ENCODE peak calls at places on chromosomes 4 and X, in seven cellular contexts. M is breast epithelium, F is IMR-90, C is esophagus muscularis mucosa, O is transverse colon, P is HCT116, H is Peyer's patch. R is an unnamed sample.
A peak's percentile ranks its signal among the peaks of the same experiment; 100 is the strongest.

GRCh38 chr4:88752754-88753153 is 55.1 kb upstream of the NAP1L5 start:
- DNase-seq in P (no peak), F (no peak), O (no peak), C (no peak), H (no peak), M (no peak), R (no peak)

GRCh38 chr4:78784255-78784654 is 8.1 kb downstream of the BMP2K start:
- DNase-seq in O (no peak), F (peak; percentile 90), H (no peak), P (no peak), M (no peak), C (no peak), R (no peak)

GRCh38 chr4:146442801-146443200 is 78.9 kb downstream of the SLC10A7 start:
- DNase-seq in P (no peak), F (peak; percentile 75), O (no peak), C (no peak), M (no peak), H (no peak), R (no peak)

GRCh38 chr4:122003335-122003734 is 51.5 kb upstream of the TRPC3 start:
- DNase-seq in F (no peak), O (peak; percentile 48), H (peak; percentile 53), C (no peak), P (peak; percentile 42), M (no peak), R (no peak)

GRCh38 chr4:10022346-10023049 is 1.2 kb upstream of the SLC2A9 start:
- DNase-seq in F (no peak), P (no peak), O (no peak), M (peak; percentile 71), H (peak; percentile 41), C (no peak), R (no peak)

GRCh38 chr4:105598044-105598443 is 45.6 kb downstream of the ARHGEF38 start:
- DNase-seq in F (no peak), O (no peak), C (no peak), P (no peak), M (no peak), H (no peak), R (no peak)

GRCh38 chr4:93693141-93693540 is 135.4 kb upstream of the ATOH1 start:
- DNase-seq in C (no peak), F (no peak), H (no peak), O (no peak), M (no peak), P (no peak), R (no peak)

GRCh38 chr4:40736910-40737309 is 12.8 kb upstream of the NSUN7 start:
- DNase-seq in H (no peak), P (peak; percentile 31), C (no peak), O (no peak), M (no peak), F (peak; percentile 22), R (no peak)

GRCh38 chrX:151515233-151515632 is 48.2 kb upstream of the PASD1 start:
- DNase-seq in C (no peak), M (no peak), F (no peak), O (no peak), H (no peak), P (no peak), R (no peak)

GRCh38 chrX:40684092-40684491 is 36.7 kb upstream of the CXorf38 start:
- DNase-seq in C (no peak), F (no peak), H (no peak), O (no peak), P (no peak), M (no peak), R (no peak)

GRCh38 chrX:4710618-4711433 is 997.4 kb upstream of the PRKX start:
- DNase-seq in C (no peak), H (no peak), M (no peak), F (no peak), P (no peak), O (no peak), R (no peak)

GRCh38 chr4:125091031-125091540 is 223.7 kb upstream of the FAT4 start:
- DNase-seq in H (no peak), M (no peak), F (no peak), P (no peak), O (no peak), C (no peak), R (no peak)

GRCh38 chrX:103153661-103154060 is 60.7 kb upstream of the NXF3 start:
- DNase-seq in H (no peak), M (no peak), C (no peak), F (no peak), P (no peak), O (no peak), R (no peak)

GRCh38 chr4:123599061-123599919 is 202.7 kb downstream of the SPRY1 start:
- DNase-seq in C (no peak), M (no peak), O (no peak), P (no peak), H (no peak), F (peak; percentile 53), R (no peak)

GRCh38 chr4:173334891-173335754 is 965 bp upstream of the HMGB2 start:
- DNase-seq in H (peak; percentile 74), M (peak; percentile 26), C (no peak), O (peak; percentile 75), P (peak; percentile 79), F (peak; percentile 70), R (peak; percentile 69)

GRCh38 chr4:26235500-26235899 is 85.3 kb upstream of the RBPJ start:
- DNase-seq in P (no peak), C (no peak), O (peak; percentile 60), F (peak; percentile 75), M (no peak), H (peak; percentile 59), R (peak; percentile 93)

GRCh38 chr4:38993683-38994082 is 38.5 kb downstream of the TMEM156 start:
- DNase-seq in P (peak; percentile 21), F (no peak), O (no peak), C (no peak), H (no peak), M (no peak), R (no peak)

GRCh38 chr4:7622371-7622770 is 187.6 kb upstream of the PSAPL1 start:
- DNase-seq in F (no peak), H (no peak), O (no peak), P (no peak), C (no peak), M (no peak), R (no peak)

GRCh38 chrX:41301438-41301824 is 32.5 kb upstream of the DDX3X start:
- DNase-seq in F (no peak), H (no peak), C (no peak), O (no peak), M (no peak), P (no peak), R (no peak)

GRCh38 chrX:80335062-80335830 is 85.0 kb upstream of the TENT5D start:
- DNase-seq in F (no peak), C (no peak), P (no peak), M (peak; percentile 30), H (peak; percentile 67), O (peak; percentile 64), R (peak; percentile 84)

DNA sequence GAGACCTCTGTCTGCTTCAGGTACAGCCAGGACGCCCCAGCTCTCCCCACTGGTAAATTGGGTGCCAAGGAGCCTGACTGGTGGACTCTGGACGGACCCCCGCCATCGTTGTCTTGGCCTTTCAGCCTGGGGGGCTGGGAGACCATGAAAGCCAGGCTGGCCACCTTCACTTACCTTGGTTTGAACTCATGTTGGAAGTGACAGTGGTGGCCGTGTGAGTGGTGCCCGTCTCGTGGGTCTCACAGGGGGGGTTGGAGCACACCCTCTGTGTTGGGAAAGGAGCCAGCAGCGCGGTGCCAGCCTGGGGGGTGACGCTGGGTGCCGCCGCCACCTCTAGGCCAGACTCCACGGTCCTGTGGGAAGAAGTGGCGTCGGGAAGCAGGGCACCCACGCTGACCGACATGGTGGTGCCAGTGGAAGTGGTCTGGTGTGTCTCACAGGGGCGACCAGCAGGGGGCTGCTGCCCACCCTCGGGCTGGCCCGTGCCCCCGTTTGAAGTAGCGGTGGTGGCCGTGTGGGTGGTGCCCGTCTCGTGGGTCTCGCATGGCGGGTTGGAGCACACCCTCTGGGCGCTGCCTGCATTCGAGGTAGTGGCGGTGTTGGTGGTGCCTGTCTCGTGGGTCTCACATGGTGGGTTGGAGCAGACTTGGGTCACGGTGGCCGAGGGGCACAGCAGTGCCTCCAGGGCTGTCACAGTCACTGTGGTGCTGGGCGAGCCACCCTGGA is 9.6 kb upstream of the RENBP start:
- DNase-seq in H (no peak), M (no peak), C (no peak), O (no peak), F (no peak), P (no peak), R (no peak)
- TF ChIP-seq CTCF in H (no peak), M (no peak), C (no peak), O (no peak), F (no peak), P (no peak), R (no peak)

DNA sequence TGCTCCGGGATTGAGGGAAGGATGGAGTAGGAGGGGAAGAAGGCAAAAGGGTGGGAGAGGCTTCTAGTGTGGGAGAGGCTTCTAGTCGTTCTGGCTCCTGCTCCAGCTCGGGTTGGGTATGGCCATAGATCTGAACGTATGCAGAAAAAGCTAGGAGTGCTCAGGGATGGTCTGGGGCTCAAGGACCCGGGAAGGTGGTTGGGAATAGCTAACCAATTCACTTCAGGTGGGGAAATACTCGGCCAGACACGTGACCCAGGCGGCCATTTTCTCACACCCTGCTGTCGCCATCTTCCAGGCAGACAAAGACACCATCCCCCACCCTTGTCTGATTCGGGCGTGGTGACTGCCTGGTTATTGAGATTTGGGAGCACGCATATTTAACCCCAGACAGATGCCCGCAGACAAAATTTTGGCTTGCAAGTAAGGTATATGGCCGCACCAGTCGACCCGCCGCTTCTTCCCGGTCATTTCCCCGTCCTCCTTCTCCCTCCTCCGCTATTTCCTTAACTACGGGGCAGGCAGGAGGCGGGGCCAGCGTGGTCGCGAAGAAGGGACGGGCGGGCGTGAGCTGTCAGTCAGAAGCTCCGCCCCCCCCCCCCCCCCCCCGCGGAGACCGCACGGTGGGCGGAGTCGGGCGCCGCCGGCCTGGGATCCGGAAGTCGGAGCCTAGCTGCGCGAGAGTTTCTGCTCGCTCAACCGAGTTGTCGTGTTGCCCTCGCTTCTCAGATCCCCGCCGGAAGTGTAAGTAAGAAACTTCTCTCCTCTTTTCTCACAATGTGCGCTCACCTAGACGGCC is at the start of gene GNL3L:
- DNase-seq in M (peak; percentile 81), H (peak; percentile 94), O (peak; percentile 90), F (peak; percentile 79), C (peak; percentile 96), P (peak; percentile 69), R (peak; percentile 95)
- TF ChIP-seq POLR2A in M (no peak), H (no peak), O (peak; percentile 27), F (peak; percentile 68), C (no peak), P (no peak), R (no peak)

DNA sequence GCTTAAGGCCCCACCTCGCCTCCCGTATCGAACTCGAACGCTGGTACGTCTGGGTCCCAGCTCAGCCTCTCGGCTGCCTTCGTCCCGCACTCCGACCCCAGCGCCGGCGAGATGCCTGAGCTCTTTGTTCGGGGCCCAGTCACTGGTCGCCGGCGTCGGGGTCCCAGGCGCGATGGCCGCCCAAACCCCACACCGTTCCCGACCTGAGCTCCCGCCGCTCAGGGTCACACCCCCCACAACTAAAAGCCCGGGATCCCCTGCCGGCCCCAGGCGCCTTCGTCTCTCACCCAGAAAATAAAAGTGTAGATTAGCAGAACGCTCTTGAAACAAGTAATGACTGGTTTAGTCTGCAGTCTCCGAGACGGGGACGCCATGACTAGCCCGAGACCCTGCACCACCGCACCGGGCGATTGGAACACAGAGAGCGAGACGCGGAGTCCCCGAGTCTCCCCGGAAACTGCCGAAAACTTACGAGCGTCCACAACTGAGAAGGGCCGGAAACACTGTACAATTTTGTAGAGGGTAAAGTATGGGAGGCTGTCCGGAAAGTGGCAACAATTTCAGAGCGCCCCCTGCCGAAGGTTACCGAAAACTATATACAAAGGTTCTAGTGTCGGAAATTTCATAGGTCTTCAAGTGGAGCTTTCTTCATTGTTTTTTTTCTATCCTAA is at the start of gene TSPAN6:
- DNase-seq in H (peak; percentile 88), O (peak; percentile 84), C (peak; percentile 92), M (peak; percentile 49), F (peak; percentile 84), P (peak; percentile 81), R (peak; percentile 69)
- H3K4me3 ChIP-seq in H (peak within 1 kb of the TSS; percentile 26), O (peak within 1 kb of the TSS; percentile 35), C (peak within 1 kb of the TSS; percentile 57), M (peak within 1 kb of the TSS; percentile 50), F (peak within 1 kb of the TSS; percentile 63), P (peak within 1 kb of the TSS; percentile 66), R (peak within 1 kb of the TSS; percentile 25)

GRCh38 chr4:153763404-153763803 is 3.6 kb upstream of the RNF175 start:
- DNase-seq in H (no peak), O (no peak), P (no peak), C (peak; percentile 64), M (no peak), F (no peak), R (no peak)
- TF ChIP-seq CTCF in H (no peak), O (no peak), P (peak; percentile 50), C (no peak), M (no peak), F (no peak), R (no peak)